ENCODE peak calls at places on chromosomes 5 and 9, in eight cellular contexts. One of them, this sample, is unnamed.

GRCh38 chr5:158373623-158374375 is 514.9 kb upstream of the CLINT1 start:
- DNase-seq in activated CD4-positive, alpha-beta T cell treated with anti-CD3 and anti-CD28 coated beads, Interleukin-2, amount 10 ng/mL, durations not matched to agents 24 days and 14 days: no peak
- DNase-seq in activated CD4-positive, alpha-beta memory T cell treated with anti-CD3 and anti-CD28 coated beads, Interleukin-2, amount 10 ng/mL, durations not matched to agents 7 days and 5 days: no peak
- DNase-seq in mammary epithelial cell: no peak
- DNase-seq in PC-9: no peak
- DNase-seq in H54: no peak
- DNase-seq in WTC11: no peak
- DNase-seq in tibial artery: no peak
- DNase-seq in this sample: no peak

GRCh38 chr5:9861664-9862256 is 231.6 kb upstream of the TAS2R1 start:
- DNase-seq in activated CD4-positive, alpha-beta T cell treated with anti-CD3 and anti-CD28 coated beads, Interleukin-2, amount 10 ng/mL, durations not matched to agents 24 days and 14 days: no peak
- DNase-seq in tibial artery: no peak
- DNase-seq in WTC11: no peak
- DNase-seq in H54: no peak
- DNase-seq in activated CD4-positive, alpha-beta memory T cell treated with anti-CD3 and anti-CD28 coated beads, Interleukin-2, amount 10 ng/mL, durations not matched to agents 7 days and 5 days: no peak
- DNase-seq in PC-9: no peak
- DNase-seq in mammary epithelial cell: no peak
- DNase-seq in this sample: no peak

GRCh38 chr5:113053614-113054013 is 77.0 kb downstream of the DCP2 start:
- DNase-seq in activated CD4-positive, alpha-beta T cell treated with anti-CD3 and anti-CD28 coated beads, Interleukin-2, amount 10 ng/mL, durations not matched to agents 24 days and 14 days: no peak
- DNase-seq in H54: no peak
- DNase-seq in tibial artery: no peak
- DNase-seq in WTC11: no peak
- DNase-seq in PC-9: no peak
- DNase-seq in mammary epithelial cell: no peak
- DNase-seq in activated CD4-positive, alpha-beta memory T cell treated with anti-CD3 and anti-CD28 coated beads, Interleukin-2, amount 10 ng/mL, durations not matched to agents 7 days and 5 days: no peak
- DNase-seq in this sample: no peak

GRCh38 chr9:38024036-38024681 is 44.9 kb downstream of the SHB start:
- DNase-seq in tibial artery: no peak
- DNase-seq in activated CD4-positive, alpha-beta memory T cell treated with anti-CD3 and anti-CD28 coated beads, Interleukin-2, amount 10 ng/mL, durations not matched to agents 7 days and 5 days: no peak
- DNase-seq in activated CD4-positive, alpha-beta T cell treated with anti-CD3 and anti-CD28 coated beads, Interleukin-2, amount 10 ng/mL, durations not matched to agents 24 days and 14 days: no peak
- DNase-seq in mammary epithelial cell: peak; percentile 94
- DNase-seq in H54: no peak
- DNase-seq in WTC11: peak; percentile 42
- DNase-seq in PC-9: peak; percentile 78
- DNase-seq in this sample: no peak

GRCh38 chr5:3186711-3187450 is 408.8 kb upstream of the IRX1 start:
- DNase-seq in activated CD4-positive, alpha-beta T cell treated with anti-CD3 and anti-CD28 coated beads, Interleukin-2, amount 10 ng/mL, durations not matched to agents 24 days and 14 days: no peak
- DNase-seq in tibial artery: no peak
- DNase-seq in H54: no peak
- DNase-seq in PC-9: no peak
- DNase-seq in activated CD4-positive, alpha-beta memory T cell treated with anti-CD3 and anti-CD28 coated beads, Interleukin-2, amount 10 ng/mL, durations not matched to agents 7 days and 5 days: no peak
- DNase-seq in mammary epithelial cell: no peak
- DNase-seq in WTC11: no peak
- DNase-seq in this sample: no peak

GRCh38 chr9:19116391-19116790 is 10.9 kb downstream of the PLIN2 start:
- DNase-seq in H54: no peak
- DNase-seq in activated CD4-positive, alpha-beta T cell treated with anti-CD3 and anti-CD28 coated beads, Interleukin-2, amount 10 ng/mL, durations not matched to agents 24 days and 14 days: no peak
- DNase-seq in PC-9: no peak
- DNase-seq in activated CD4-positive, alpha-beta memory T cell treated with anti-CD3 and anti-CD28 coated beads, Interleukin-2, amount 10 ng/mL, durations not matched to agents 7 days and 5 days: no peak
- DNase-seq in tibial artery: no peak
- DNase-seq in mammary epithelial cell: peak; percentile 82
- DNase-seq in WTC11: no peak
- DNase-seq in this sample: no peak

GRCh38 chr5:61327761-61328753 is 4.0 kb upstream of the ZSWIM6 start:
- DNase-seq in mammary epithelial cell: peak; percentile 84
- DNase-seq in tibial artery: no peak
- DNase-seq in activated CD4-positive, alpha-beta memory T cell treated with anti-CD3 and anti-CD28 coated beads, Interleukin-2, amount 10 ng/mL, durations not matched to agents 7 days and 5 days: peak; percentile 47
- DNase-seq in WTC11: no peak
- DNase-seq in activated CD4-positive, alpha-beta T cell treated with anti-CD3 and anti-CD28 coated beads, Interleukin-2, amount 10 ng/mL, durations not matched to agents 24 days and 14 days: no peak
- DNase-seq in PC-9: peak; percentile 69
- DNase-seq in H54: peak; percentile 71
- DNase-seq in this sample: no peak

GRCh38 chr9:98341157-98342102 is 86.0 kb upstream of the TBC1D2 start:
- DNase-seq in tibial artery: no peak
- DNase-seq in WTC11: no peak
- DNase-seq in activated CD4-positive, alpha-beta memory T cell treated with anti-CD3 and anti-CD28 coated beads, Interleukin-2, amount 10 ng/mL, durations not matched to agents 7 days and 5 days: no peak
- DNase-seq in H54: no peak
- DNase-seq in mammary epithelial cell: no peak
- DNase-seq in PC-9: no peak
- DNase-seq in activated CD4-positive, alpha-beta T cell treated with anti-CD3 and anti-CD28 coated beads, Interleukin-2, amount 10 ng/mL, durations not matched to agents 24 days and 14 days: no peak
- DNase-seq in this sample: no peak

This sample was measured in endothelial cell.